ENCODE peak calls at places on chromosomes 11 and 22, in eight cellular contexts. N is stimulated activated CD4-positive, alpha-beta T cell treated with anti-CD3 and anti-CD28 coated beads, TNF-alpha, amount 100 ng/mL, for 24 hours; T is B cell; H is activated CD8-positive, alpha-beta T cell treated with anti-CD3 and anti-CD28 coated beads for 36 hours; B is Right ventricle myocardium superior; D is midbrain; I is spleen; C is T-cell. M is an unnamed sample.

GRCh38 chr11:78072455-78072854 is 7.2 kb downstream of the NDUFC2 start:
- DNase-seq in N (no peak), T (no peak), H (no peak), B (no peak), D (no peak), I (no peak), C (no peak), M (no peak)

GRCh38 chr11:62010935-62011528 is 43.6 kb upstream of the FTH1 start:
- DNase-seq in N (no peak), T (no peak), H (no peak), B (no peak), D (no peak), I (no peak), C (no peak), M (no peak)

GRCh38 chr11:118845369-118845768 is 38.3 kb upstream of the CXCR5 start:
- DNase-seq in N (no peak), T (no peak), H (peak), B (no peak), D (no peak), I (no peak), C (no peak), M (peak)

GRCh38 chr11:125489166-125489565 is 6.9 kb downstream of the FEZ1 start:
- DNase-seq in N (no peak), T (no peak), H (no peak), B (no peak), D (no peak), I (no peak), C (no peak), M (no peak)

GRCh38 chr11:1298695-1299492 is 10.5 kb downstream of the TOLLIP start:
- DNase-seq in N (no peak), T (no peak), H (no peak), B (peak), D (peak), I (peak), C (no peak), M (peak)

GRCh38 chr22:33837806-33838205 is 82.5 kb downstream of the LARGE1 start:
- DNase-seq in N (no peak), T (no peak), H (no peak), B (no peak), D (no peak), I (no peak), C (no peak), M (no peak)

GRCh38 chr22:46612904-46613605 is 7.1 kb upstream of the GRAMD4 start:
- DNase-seq in N (no peak), T (peak), H (peak), B (peak), D (no peak), I (peak), C (peak), M (peak)

GRCh38 chr11:45260047-45260446 is 26.1 kb downstream of the SYT13 start:
- DNase-seq in N (no peak), T (no peak), H (no peak), B (no peak), D (no peak), I (no peak), C (no peak), M (no peak)

GRCh38 chr11:38046571-38047135 is 1448.6 kb upstream of the RAG2 start:
- DNase-seq in N (no peak), T (no peak), H (no peak), B (no peak), D (no peak), I (no peak), C (no peak), M (no peak)

GRCh38 chr11:27621440-27622161 is 78.7 kb downstream of the BDNF start:
- DNase-seq in N (no peak), T (no peak), H (no peak), B (no peak), D (no peak), I (no peak), C (no peak), M (no peak)

GRCh38 chr11:122240621-122241020 is 124.6 kb upstream of the BLID start:
- DNase-seq in N (no peak), T (no peak), H (no peak), B (no peak), D (no peak), I (no peak), C (no peak), M (no peak)

GRCh38 chr22:49826603-49827306 is 918 bp downstream of the BRD1 start:
- DNase-seq in N (no peak), T (peak), H (peak), B (peak), D (peak), I (peak), C (peak), M (peak)

GRCh38 chr11:103332409-103332808 is 223.2 kb downstream of the DYNC2H1 start:
- DNase-seq in N (no peak), T (no peak), H (no peak), B (no peak), D (no peak), I (no peak), C (no peak), M (no peak)

GRCh38 chr11:6576471-6577373 is 26.7 kb downstream of the RRP8 start:
- DNase-seq in N (no peak), T (no peak), H (no peak), B (no peak), D (peak), I (no peak), C (no peak), M (no peak)

GRCh38 chr22:27295071-27295470 is 506.5 kb downstream of the MN1 start:
- DNase-seq in N (no peak), T (no peak), H (no peak), B (no peak), D (no peak), I (no peak), C (no peak), M (no peak)

GRCh38 chr11:130513132-130513531 is 64.7 kb downstream of the ADAMTS15 start:
- DNase-seq in N (no peak), T (no peak), H (no peak), B (peak), D (no peak), I (no peak), C (no peak), M (no peak)